ENCODE peak calls at places on chromosome 10, in seven cellular contexts. T is EL; E is activated T-helper 1 cell treated with anti-CD3 and anti-CD28 coated beads, Interleukin-12 subunit alpha, Interleukin-12 subunit beta, Interleukin-2, Interleukin-4 antibody, amounts not matched to agents 30 ng/mL and 10 ng/mL and 1 ng/mL, durations not matched to agents 14 hours and 24 hours and 36 hours; A is NCI-H2171 treated with DMSO at 0.1 percent for 48 hours; Y is stimulated activated CD4-positive, alpha-beta T cell treated with anti-CD3 and anti-CD28 coated beads, Interleukin-2, amount 100 ng/mL, for 48 hours; W is A549; F is activated CD4-positive, alpha-beta T cell treated with anti-CD3 and anti-CD28 coated beads for 1 hour. L is an unnamed sample.

GRCh38 chr10:73095479-73096021 is 1.1 kb downstream of the P4HA1 start:
- DNase-seq in E (no peak), W (peak), T (peak), F (no peak), A (peak), Y (peak), L (peak)

GRCh38 chr10:117217196-117217761 is 20.0 kb downstream of the KCNK18 start:
- DNase-seq in Y (peak), F (no peak), A (peak), E (no peak), T (peak), W (peak), L (peak)

GRCh38 chr10:95290801-95291633 is at the start of gene PDLIM1:
- DNase-seq in F (no peak), E (peak), T (peak), A (peak), Y (no peak), W (peak), L (peak)

GRCh38 chr10:112475565-112476233 is 28.7 kb downstream of the VTI1A start:
- DNase-seq in E (no peak), Y (no peak), W (no peak), T (peak), F (no peak), A (no peak), L (peak)

GRCh38 chr10:43121444-43121843 is 16.8 kb upstream of the CSGALNACT2 start:
- DNase-seq in W (no peak), E (peak), Y (no peak), T (no peak), F (no peak), A (peak), L (no peak)

GRCh38 chr10:131173484-131174210 is 137.9 kb downstream of the TCERG1L start:
- DNase-seq in F (no peak), W (no peak), E (no peak), Y (no peak), A (no peak), T (no peak), L (no peak)

GRCh38 chr10:1492641-1493040 is 244.7 kb downstream of the ADARB2 start:
- DNase-seq in E (no peak), W (no peak), F (no peak), A (no peak), Y (no peak), T (no peak), L (no peak)

GRCh38 chr10:55466806-55467504 is 665.9 kb upstream of the PCDH15 start:
- DNase-seq in W (no peak), Y (no peak), E (no peak), A (no peak), F (no peak), T (no peak), L (no peak)

GRCh38 chr10:63633677-63634487 is 112.7 kb downstream of the REEP3 start:
- DNase-seq in W (peak), Y (no peak), T (peak), F (no peak), E (no peak), A (peak), L (peak)

GRCh38 chr10:33381897-33382578 is 47.6 kb upstream of the NRP1 start:
- DNase-seq in E (no peak), W (no peak), A (peak), Y (no peak), F (no peak), T (peak), L (peak)

GRCh38 chr10:78211476-78212110 is 177.9 kb downstream of the RPS24 start:
- DNase-seq in A (peak), Y (no peak), F (no peak), T (peak), W (peak), E (no peak), L (peak)

GRCh38 chr10:109963439-109963838 is 40.1 kb upstream of the XPNPEP1 start:
- DNase-seq in A (peak), E (no peak), W (no peak), F (no peak), T (no peak), Y (no peak), L (no peak)

GRCh38 chr10:2989292-2989947 is 77.9 kb upstream of the PFKP start:
- DNase-seq in Y (no peak), T (no peak), F (no peak), W (no peak), A (no peak), E (no peak), L (no peak)

GRCh38 chr10:104347295-104348045 is 6.2 kb upstream of the CFAP58 start:
- DNase-seq in Y (no peak), A (no peak), F (no peak), E (no peak), W (no peak), T (no peak), L (no peak)

GRCh38 chr10:48907730-48908129 is 31.9 kb downstream of the LRRC18 start:
- DNase-seq in T (no peak), F (no peak), Y (no peak), A (no peak), W (no peak), E (no peak), L (no peak)

GRCh38 chr10:70909326-70909935 is 21.1 kb upstream of the PCBD1 start:
- DNase-seq in F (no peak), W (no peak), T (no peak), E (no peak), A (no peak), Y (no peak), L (no peak)

GRCh38 chr10:68155615-68156205 is 46.4 kb downstream of the MYPN start:
- DNase-seq in F (no peak), T (peak), Y (no peak), A (no peak), E (no peak), W (no peak), L (peak)

GRCh38 chr10:32417906-32418547 is 27.9 kb upstream of the CCDC7 start:
- DNase-seq in F (no peak), W (no peak), Y (no peak), T (peak), E (no peak), A (no peak), L (no peak)

GRCh38 chr10:123766761-123767160 is 100.6 kb downstream of the GPR26 start:
- DNase-seq in T (no peak), Y (no peak), W (no peak), A (no peak), F (no peak), E (no peak), L (no peak)

GRCh38 chr10:47165711-47166404 is 134.1 kb upstream of the GDF10 start:
- DNase-seq in Y (no peak), T (peak), F (peak), E (no peak), A (no peak), W (no peak), L (peak)

GRCh38 chr10:45424668-45425404 is 50.8 kb downstream of the ALOX5 start:
- DNase-seq in Y (no peak), F (no peak), T (no peak), E (no peak), A (no peak), W (no peak), L (no peak)

GRCh38 chr10:111999205-111999914 is 184.2 kb downstream of the GPAM start:
- DNase-seq in Y (no peak), W (no peak), E (no peak), F (no peak), T (no peak), A (no peak), L (no peak)

GRCh38 chr10:119316729-119317097 is 109.3 kb downstream of the GRK5 start:
- DNase-seq in Y (no peak), A (no peak), F (no peak), E (no peak), T (peak), W (peak), L (peak)

GRCh38 chr10:129387258-129387525 is 79.8 kb upstream of the MGMT start:
- DNase-seq in Y (no peak), T (no peak), E (no peak), F (no peak), W (no peak), A (no peak), L (no peak)

GRCh38 chr10:77409697-77410471 is 227.7 kb downstream of the KCNMA1 start:
- DNase-seq in E (no peak), T (no peak), A (peak), W (no peak), Y (no peak), F (no peak), L (no peak)

GRCh38 chr10:4671451-4672145 is 154.4 kb upstream of the AKR1E2 start:
- DNase-seq in F (no peak), Y (no peak), T (peak), W (peak), A (no peak), E (no peak), L (peak)

GRCh38 chr10:87860156-87860795 is 3.1 kb downstream of the KLLN start:
- DNase-seq in W (peak), T (peak), F (peak), E (no peak), Y (no peak), A (peak), L (peak)

GRCh38 chr10:114448897-114449296 is 44.6 kb upstream of the AFAP1L2 start:
- DNase-seq in E (no peak), T (no peak), A (no peak), F (no peak), Y (no peak), W (no peak), L (no peak)